ENCODE peak calls at places on chromosomes 11 and 22, in seven cellular contexts. One of them, this sample, is unnamed.
A peak's percentile ranks its signal among the peaks of the same experiment; 100 is the strongest.

GRCh38 chr11:25351091-25351803 is 854.4 kb downstream of the LUZP2 start:
- DNase-seq in midbrain: no peak
- DNase-seq in HS-27A: no peak
- DNase-seq in AG09309: no peak
- DNase-seq in AG10803: no peak
- DNase-seq in mucosa of gallbladder: no peak
- DNase-seq in PC-3: no peak
- DNase-seq in this sample: no peak

GRCh38 chr11:66651011-66651410 is 12.5 kb downstream of the RBM4 start:
- DNase-seq in midbrain: no peak
- DNase-seq in HS-27A: no peak
- DNase-seq in AG09309: no peak
- DNase-seq in AG10803: peak; percentile 12
- DNase-seq in mucosa of gallbladder: no peak
- DNase-seq in PC-3: no peak
- DNase-seq in this sample: no peak

GRCh38 chr22:30481711-30482110 is 9.9 kb upstream of the SEC14L3 start:
- DNase-seq in midbrain: no peak
- DNase-seq in HS-27A: no peak
- DNase-seq in AG09309: no peak
- DNase-seq in AG10803: peak; percentile 31
- DNase-seq in mucosa of gallbladder: no peak
- DNase-seq in PC-3: no peak
- DNase-seq in this sample: no peak

GRCh38 chr11:13283636-13284035 is 6.0 kb downstream of the BMAL1 start:
- DNase-seq in midbrain: no peak
- DNase-seq in HS-27A: no peak
- DNase-seq in AG09309: no peak
- DNase-seq in AG10803: no peak
- DNase-seq in mucosa of gallbladder: no peak
- DNase-seq in PC-3: no peak
- DNase-seq in this sample: no peak

GRCh38 chr11:48012051-48012391 is 31.7 kb downstream of the PTPRJ start:
- DNase-seq in midbrain: no peak
- DNase-seq in HS-27A: no peak
- DNase-seq in AG09309: no peak
- DNase-seq in AG10803: no peak
- DNase-seq in mucosa of gallbladder: no peak
- DNase-seq in PC-3: no peak
- DNase-seq in this sample: no peak

GRCh38 chr11:90134420-90135003 is at the start of gene NAALAD2:
- DNase-seq in midbrain: peak; percentile 53
- DNase-seq in HS-27A: no peak
- DNase-seq in AG09309: no peak
- DNase-seq in AG10803: peak; percentile 28
- DNase-seq in mucosa of gallbladder: no peak
- DNase-seq in PC-3: no peak
- DNase-seq in this sample: no peak

GRCh38 chr11:63017306-63017974 is 1.8 kb upstream of the SLC22A8 start:
- DNase-seq in midbrain: no peak
- DNase-seq in HS-27A: no peak
- DNase-seq in AG09309: no peak
- DNase-seq in AG10803: no peak
- DNase-seq in mucosa of gallbladder: no peak
- DNase-seq in PC-3: no peak
- DNase-seq in this sample: no peak

GRCh38 chr22:33130473-33130872 is 72.3 kb upstream of the SYN3 start:
- DNase-seq in midbrain: no peak
- DNase-seq in HS-27A: no peak
- DNase-seq in AG09309: no peak
- DNase-seq in AG10803: no peak
- DNase-seq in mucosa of gallbladder: no peak
- DNase-seq in PC-3: no peak
- DNase-seq in this sample: no peak

GRCh38 chr11:45224766-45225165 is 61.4 kb downstream of the SYT13 start:
- DNase-seq in midbrain: no peak
- DNase-seq in HS-27A: no peak
- DNase-seq in AG09309: no peak
- DNase-seq in AG10803: no peak
- DNase-seq in mucosa of gallbladder: no peak
- DNase-seq in PC-3: no peak
- DNase-seq in this sample: no peak

GRCh38 chr22:29306830-29307657 is 594 bp downstream of the GAS2L1 start:
- DNase-seq in midbrain: peak; percentile 70
- DNase-seq in HS-27A: no peak
- DNase-seq in AG09309: peak; percentile 8
- DNase-seq in AG10803: peak; percentile 71
- DNase-seq in mucosa of gallbladder: peak; percentile 63
- DNase-seq in PC-3: peak; percentile 80
- DNase-seq in this sample: peak; percentile 58

GRCh38 chr11:1837171-1838076 is 1.4 kb upstream of the TNNI2 start:
- DNase-seq in midbrain: peak; percentile 25
- DNase-seq in HS-27A: no peak
- DNase-seq in AG09309: no peak
- DNase-seq in AG10803: peak; percentile 32
- DNase-seq in mucosa of gallbladder: peak; percentile 75
- DNase-seq in PC-3: peak; percentile 33
- DNase-seq in this sample: peak; percentile 7

GRCh38 chr11:10900686-10901415 is 43.0 kb upstream of the ZBED5 start:
- DNase-seq in midbrain: no peak
- DNase-seq in HS-27A: no peak
- DNase-seq in AG09309: no peak
- DNase-seq in AG10803: peak; percentile 37
- DNase-seq in mucosa of gallbladder: no peak
- DNase-seq in PC-3: peak; percentile 64
- DNase-seq in this sample: no peak

GRCh38 chr22:24503851-24504170 is 8.7 kb downstream of the UPB1 start:
- DNase-seq in midbrain: no peak
- DNase-seq in HS-27A: no peak
- DNase-seq in AG09309: no peak
- DNase-seq in AG10803: no peak
- DNase-seq in mucosa of gallbladder: no peak
- DNase-seq in PC-3: no peak
- DNase-seq in this sample: no peak

GRCh38 chr22:39482768-39483167 is 19.3 kb upstream of the MIEF1 start:
- DNase-seq in midbrain: no peak
- DNase-seq in HS-27A: no peak
- DNase-seq in AG09309: no peak
- DNase-seq in AG10803: no peak
- DNase-seq in mucosa of gallbladder: no peak
- DNase-seq in PC-3: no peak
- DNase-seq in this sample: no peak

GRCh38 chr11:97000481-97000880 is 610.7 kb downstream of the JRKL start:
- DNase-seq in midbrain: no peak
- DNase-seq in HS-27A: no peak
- DNase-seq in AG09309: no peak
- DNase-seq in AG10803: no peak
- DNase-seq in mucosa of gallbladder: no peak
- DNase-seq in PC-3: no peak
- DNase-seq in this sample: no peak

GRCh38 chr11:35663408-35663702 is 780 bp downstream of the TRIM44 start:
- DNase-seq in midbrain: no peak
- DNase-seq in HS-27A: no peak
- DNase-seq in AG09309: no peak
- DNase-seq in AG10803: no peak
- DNase-seq in mucosa of gallbladder: no peak
- DNase-seq in PC-3: no peak
- DNase-seq in this sample: no peak

GRCh38 chr11:45267660-45268340 is 18.3 kb downstream of the SYT13 start:
- DNase-seq in midbrain: no peak
- DNase-seq in HS-27A: no peak
- DNase-seq in AG09309: no peak
- DNase-seq in AG10803: no peak
- DNase-seq in mucosa of gallbladder: peak; percentile 74
- DNase-seq in PC-3: peak; percentile 23
- DNase-seq in this sample: no peak

GRCh38 chr11:4048340-4048739 is 46.3 kb upstream of the RRM1 start:
- DNase-seq in midbrain: no peak
- DNase-seq in HS-27A: no peak
- DNase-seq in AG09309: no peak
- DNase-seq in AG10803: no peak
- DNase-seq in mucosa of gallbladder: no peak
- DNase-seq in PC-3: no peak
- DNase-seq in this sample: no peak

This sample was measured in SHP77.